ENCODE peak calls at places on chromosomes 7 and 10, in nine cellular contexts. U, I, O, Z, R, W, M, G and Q are unnamed samples.

GRCh38 chr7:107789647-107790046 is 13.4 kb downstream of the SLC26A3 start:
- DNase-seq in U (no peak), I (no peak), O (no peak), Z (no peak), R (no peak), W (no peak), M (no peak), G (no peak), Q (no peak)

GRCh38 chr7:147078324-147078723 is 961.7 kb downstream of the CNTNAP2 start:
- DNase-seq in U (no peak), I (no peak), O (no peak), Z (no peak), R (no peak), W (no peak), M (no peak), G (no peak), Q (no peak)

GRCh38 chr7:87364246-87364645 is 18.8 kb downstream of the CROT start:
- DNase-seq in U (no peak), I (no peak), O (no peak), Z (no peak), R (no peak), W (no peak), M (no peak), G (no peak), Q (no peak)

GRCh38 chr10:89213191-89213808 is 6.2 kb upstream of the CH25H start:
- DNase-seq in U (peak; percentile 37), I (no peak), O (peak; percentile 63), Z (peak; percentile 9), R (peak; percentile 75), W (no peak), M (no peak), G (peak; percentile 31), Q (no peak)

GRCh38 chr7:81507231-81507630 is 262.6 kb downstream of the HGF start:
- DNase-seq in U (no peak), I (no peak), O (no peak), Z (no peak), R (no peak), W (no peak), M (no peak), G (no peak), Q (no peak)

GRCh38 chr10:102813734-102814455 is 23.3 kb downstream of the CYP17A1 start:
- DNase-seq in U (no peak), I (no peak), O (peak; percentile 37), Z (no peak), R (no peak), W (peak; percentile 63), M (no peak), G (no peak), Q (no peak)

GRCh38 chr10:127649642-127650041 is 87.3 kb upstream of the FOXI2 start:
- DNase-seq in U (peak; percentile 27), I (no peak), O (no peak), Z (peak; percentile 12), R (peak; percentile 88), W (no peak), M (no peak), G (no peak), Q (no peak)

GRCh38 chr10:75462865-75463264 is 31.4 kb downstream of the LRMDA start:
- DNase-seq in U (no peak), I (no peak), O (no peak), Z (no peak), R (peak; percentile 16), W (no peak), M (no peak), G (no peak), Q (no peak)

GRCh38 chr10:4515711-4516110 is 310.3 kb upstream of the AKR1E2 start:
- DNase-seq in U (no peak), I (no peak), O (no peak), Z (no peak), R (no peak), W (no peak), M (no peak), G (no peak), Q (no peak)

GRCh38 chr7:7221602-7222038 is 39.3 kb downstream of the C1GALT1 start:
- DNase-seq in U (peak; percentile 56), I (no peak), O (peak; percentile 75), Z (no peak), R (no peak), W (no peak), M (no peak), G (no peak), Q (no peak)

GRCh38 chr7:95476904-95477594 is 8.7 kb upstream of the ASB4 start:
- DNase-seq in U (peak; percentile 89), I (peak; percentile 74), O (peak; percentile 69), Z (peak; percentile 58), R (peak; percentile 86), W (peak; percentile 58), M (peak; percentile 73), G (peak; percentile 91), Q (peak; percentile 51)

GRCh38 chr7:154505362-154505761 is 453.2 kb downstream of the DPP6 start:
- DNase-seq in U (no peak), I (no peak), O (no peak), Z (no peak), R (no peak), W (no peak), M (no peak), G (no peak), Q (no peak)

GRCh38 chr10:43820663-43821062 is 172.0 kb upstream of the ZNF32 start:
- DNase-seq in U (no peak), I (no peak), O (no peak), Z (no peak), R (no peak), W (no peak), M (no peak), G (no peak), Q (no peak)

GRCh38 chr10:114507449-114507848 is 103.1 kb upstream of the AFAP1L2 start:
- DNase-seq in U (peak; percentile 48), I (peak; percentile 91), O (no peak), Z (no peak), R (no peak), W (no peak), M (no peak), G (no peak), Q (peak; percentile 71)

GRCh38 chr7:122457969-122458368 is 153.4 kb upstream of the FEZF1 start:
- DNase-seq in U (no peak), I (no peak), O (no peak), Z (no peak), R (peak; percentile 75), W (no peak), M (no peak), G (no peak), Q (no peak)

GRCh38 chr10:122010405-122011050 is 21.6 kb downstream of the TACC2 start:
- DNase-seq in U (no peak), I (no peak), O (no peak), Z (no peak), R (no peak), W (no peak), M (no peak), G (no peak), Q (no peak)

GRCh38 chr10:110508806-110509544 is 11.3 kb downstream of the DUSP5 start:
- DNase-seq in U (no peak), I (no peak), O (no peak), Z (no peak), R (no peak), W (no peak), M (no peak), G (no peak), Q (peak; percentile 81)

GRCh38 chr10:33295851-33296250 is 38.6 kb downstream of the NRP1 start:
- DNase-seq in U (no peak), I (no peak), O (no peak), Z (no peak), R (no peak), W (no peak), M (no peak), G (no peak), Q (no peak)

DNA sequence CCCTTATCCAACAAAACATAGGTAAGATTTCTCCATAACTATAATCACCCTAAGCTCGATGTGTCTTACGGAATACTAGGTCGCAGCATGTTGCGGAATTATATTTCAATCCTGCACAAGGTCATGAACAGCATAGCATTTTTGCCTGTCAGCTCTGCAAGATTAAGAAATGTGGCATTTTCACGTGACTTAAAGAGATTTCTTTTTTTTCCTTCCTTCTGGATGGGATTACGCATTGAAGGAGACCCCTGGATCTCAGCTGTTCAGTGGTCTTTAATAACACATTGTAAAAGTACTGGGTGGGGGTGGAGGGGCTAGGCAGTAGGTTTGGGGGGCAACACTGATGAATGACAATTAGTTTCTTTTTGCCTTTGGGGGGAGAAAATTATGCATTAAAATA is 106.7 kb downstream of the CUBN start:
- DNase-seq in U (no peak), I (no peak), O (no peak), Z (no peak), R (peak; percentile 32), W (no peak), M (no peak), G (no peak), Q (no peak)
- H3K27ac ChIP-seq in U (no peak overlapping the region), I (no peak overlapping the region), O (peak overlapping the region; percentile 22), Z (peak overlapping the region; percentile 76), R (peak overlapping the region; percentile 33), W (no peak overlapping the region), M (peak overlapping the region; percentile 61), G (peak overlapping the region; percentile 96), Q (no peak overlapping the region)

DNA sequence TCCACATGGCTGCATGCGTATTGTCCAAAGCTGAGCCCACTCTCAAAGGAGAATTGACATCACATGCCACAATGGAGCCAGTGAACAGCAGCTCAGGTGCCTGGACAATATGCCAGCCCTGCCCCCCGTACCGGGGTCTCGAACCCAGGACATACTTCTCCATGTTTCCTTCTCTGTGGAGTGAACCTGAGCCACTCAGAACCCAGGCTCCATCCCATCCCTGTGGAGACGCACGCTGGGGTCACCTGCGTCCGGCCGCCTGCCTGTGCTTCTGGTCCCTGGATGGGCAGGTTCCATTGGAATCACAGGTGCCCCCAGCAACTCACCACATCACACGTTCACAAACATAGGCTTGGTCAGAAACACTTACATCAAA is 229.8 kb downstream of the DNAJB6 start:
- DNase-seq in U (no peak), I (no peak), O (no peak), Z (no peak), R (no peak), W (peak; percentile 22), M (no peak), G (no peak), Q (no peak)
- H3K4me1 ChIP-seq in U (no peaks in the 10 kb centered on the region), I (no peaks in the 10 kb centered on the region), O (no peaks in the 10 kb centered on the region), Z (peaks cover 26% of the 10 kb centered on the region), R (no peaks in the 10 kb centered on the region), W (no peaks in the 10 kb centered on the region), M (no peaks in the 10 kb centered on the region), G (no peaks in the 10 kb centered on the region), Q (peaks cover 6% of the 10 kb centered on the region)

GRCh38 chr7:99142727-99143521 is 984 bp downstream of the SMURF1 start:
- DNase-seq in U (peak; percentile 98), I (peak; percentile 95), O (peak; percentile 92), Z (peak; percentile 94), R (peak; percentile 100), W (peak; percentile 97), M (peak; percentile 98), G (peak; percentile 94), Q (peak; percentile 93)
- H3K27ac ChIP-seq in U (peak overlapping the region; percentile 99), I (peak overlapping the region; percentile 99), O (peak overlapping the region; percentile 90), Z (peak overlapping the region; percentile 91), R (peak overlapping the region; percentile 84), W (peak overlapping the region; percentile 73), M (peak overlapping the region; percentile 99), G (peak overlapping the region; percentile 66), Q (peak overlapping the region; percentile 99)

GRCh38 chr10:68333058-68333395 is 299 bp upstream of the PBLD start:
- DNase-seq in U (no peak), I (no peak), O (peak; percentile 56), Z (no peak), R (no peak), W (no peak), M (no peak), G (no peak), Q (no peak)
- H3K4me1 ChIP-seq in U (peaks cover 54% of the 10 kb centered on the region), I (peaks cover 57% of the 10 kb centered on the region), O (peaks cover 12% of the 10 kb centered on the region), Z (peaks cover 20% of the 10 kb centered on the region), R (peaks cover 32% of the 10 kb centered on the region), W (no peaks in the 10 kb centered on the region), M (no peaks in the 10 kb centered on the region), G (peaks cover 61% of the 10 kb centered on the region), Q (peaks cover 26% of the 10 kb centered on the region)

GRCh38 chr10:99396471-99396870 is 34.0 kb downstream of the GOT1 start:
- DNase-seq in U (no peak), I (no peak), O (peak; percentile 85), Z (no peak), R (no peak), W (no peak), M (no peak), G (no peak), Q (no peak)
- H3K27ac ChIP-seq in U (no peak overlapping the region), I (no peak overlapping the region), O (peak overlapping the region; percentile 25), Z (no peak overlapping the region), R (no peak overlapping the region), W (no peak overlapping the region), M (no peak overlapping the region), G (peak overlapping the region; percentile 76), Q (no peak overlapping the region)